ENCODE peak calls at places on chromosomes 13 and 19, in eight cellular contexts. F is kidney tubule cell; H is H9; I is astrocyte of the spinal cord; L is DMS153; O is activated T-helper 1 cell treated with Interleukin-2 at 50 U/mL for 16 hours; Z is GOT3; P is activated CD8-positive, alpha-beta memory T cell treated with anti-CD3 and anti-CD28 coated beads for 24 hours. S is an unnamed sample.

GRCh38 chr13:23134542-23134941 is 46.2 kb upstream of the SGCG start:
- DNase-seq in F (no peak), H (no peak), I (no peak), L (no peak), O (no peak), Z (no peak), P (no peak), S (no peak)

GRCh38 chr19:35149463-35149862 is 5.1 kb upstream of the FXYD5 start:
- DNase-seq in F (no peak), H (no peak), I (no peak), L (no peak), O (no peak), Z (no peak), P (no peak), S (no peak)

GRCh38 chr19:44687898-44688297 is 11.1 kb upstream of the CEACAM16 start:
- DNase-seq in F (no peak), H (no peak), I (no peak), L (no peak), O (no peak), Z (no peak), P (no peak), S (no peak)

GRCh38 chr13:97976551-97977375 is 23.3 kb downstream of the IPO5 start:
- DNase-seq in F (peak), H (peak), I (no peak), L (no peak), O (no peak), Z (no peak), P (no peak), S (peak)

GRCh38 chr19:44747739-44748425 is 626 bp upstream of the BCL3 start:
- DNase-seq in F (peak), H (peak), I (peak), L (no peak), O (no peak), Z (no peak), P (peak), S (peak)

GRCh38 chr13:106349080-106349841 is 186.2 kb downstream of the EFNB2 start:
- DNase-seq in F (peak), H (peak), I (peak), L (peak), O (no peak), Z (no peak), P (no peak), S (peak)

GRCh38 chr13:31764556-31764955 is 25.2 kb downstream of the RXFP2 start:
- DNase-seq in F (no peak), H (no peak), I (no peak), L (no peak), O (no peak), Z (no peak), P (no peak), S (no peak)

GRCh38 chr19:10112037-10112751 is 701 bp downstream of the P2RY11 start:
- DNase-seq in F (peak), H (no peak), I (no peak), L (no peak), O (peak), Z (no peak), P (peak), S (peak)

GRCh38 chr19:21751379-21751778 is 16.0 kb downstream of the ZNF100 start:
- DNase-seq in F (peak), H (no peak), I (peak), L (no peak), O (no peak), Z (no peak), P (no peak), S (peak)

GRCh38 chr19:8071912-8072311 is 19.4 kb downstream of the CCL25 start:
- DNase-seq in F (no peak), H (no peak), I (no peak), L (no peak), O (no peak), Z (no peak), P (no peak), S (no peak)

GRCh38 chr19:35534803-35535480 is 1.7 kb downstream of the GAPDHS start:
- DNase-seq in F (no peak), H (no peak), I (no peak), L (no peak), O (no peak), Z (no peak), P (no peak), S (no peak)

GRCh38 chr19:44615529-44616247 is 2.3 kb downstream of the IGSF23 start:
- DNase-seq in F (no peak), H (no peak), I (no peak), L (no peak), O (no peak), Z (no peak), P (no peak), S (no peak)

GRCh38 chr13:53782400-53783030 is 753.9 kb downstream of the OLFM4 start:
- DNase-seq in F (peak), H (peak), I (peak), L (peak), O (no peak), Z (no peak), P (no peak), S (peak)

GRCh38 chr19:2050991-2051770 is at the start of gene MKNK2:
- DNase-seq in F (peak), H (peak), I (peak), L (no peak), O (peak), Z (peak), P (peak), S (peak)

GRCh38 chr13:112254900-112255299 is 121.3 kb upstream of the SPACA7 start:
- DNase-seq in F (no peak), H (no peak), I (no peak), L (no peak), O (no peak), Z (no peak), P (peak), S (no peak)

GRCh38 chr19:952680-953500 is 27.1 kb downstream of the ARID3A start:
- DNase-seq in F (no peak), H (no peak), I (no peak), L (no peak), O (no peak), Z (no peak), P (no peak), S (peak)

GRCh38 chr19:3931041-3931440 is 1.8 kb upstream of the NMRK2 start:
- DNase-seq in F (no peak), H (no peak), I (no peak), L (no peak), O (no peak), Z (no peak), P (no peak), S (no peak)

GRCh38 chr19:32675720-32676185 is at the start of gene RGS9BP:
- DNase-seq in F (peak), H (peak), I (peak), L (peak), O (peak), Z (peak), P (peak), S (peak)

GRCh38 chr13:43077906-43078305 is 54.5 kb downstream of the DNAJC15 start:
- DNase-seq in F (no peak), H (no peak), I (no peak), L (no peak), O (no peak), Z (no peak), P (no peak), S (no peak)

GRCh38 chr13:110557610-110558305 is 3.8 kb downstream of the RAB20 start:
- DNase-seq in F (no peak), H (no peak), I (no peak), L (peak), O (no peak), Z (no peak), P (no peak), S (no peak)

GRCh38 chr13:36432106-36432544 is at the start of gene CCNA1:
- DNase-seq in F (no peak), H (peak), I (no peak), L (no peak), O (no peak), Z (no peak), P (no peak), S (no peak)

GRCh38 chr19:3387645-3388589 is 21.5 kb downstream of the NFIC start:
- DNase-seq in F (peak), H (no peak), I (peak), L (peak), O (no peak), Z (no peak), P (no peak), S (no peak)

S was measured in iris pigment epithelial cell.